ENCODE peak calls at places on chromosome 3, in nine cellular contexts. U is HepG2, V is K562, Z is SK-N-SH, F is GM23338, C is A549, K is Panc1, T is HCT116, P is GM12878. M is an unnamed sample.

GRCh38 chr3:57179580-57180410 is 14.6 kb upstream of the IL17RD start:
- DNase-seq in U (peak), V (peak), Z (peak), F (peak), C (peak), K (no peak), T (no peak), P (no peak), M (no peak)

GRCh38 chr3:50630394-50630793 is 13.4 kb downstream of the MAPKAPK3 start:
- DNase-seq in U (no peak), V (no peak), Z (no peak), F (no peak), C (no peak), K (no peak), T (no peak), P (no peak), M (no peak)

GRCh38 chr3:3998140-3998977 is 199.1 kb downstream of the LRRN1 start:
- DNase-seq in U (peak), V (peak), Z (peak), F (peak), C (peak), K (peak), T (peak), P (peak), M (peak)

GRCh38 chr3:39067286-39067685 is 15.5 kb downstream of the WDR48 start:
- DNase-seq in U (no peak), V (no peak), Z (no peak), F (no peak), C (no peak), K (no peak), T (no peak), P (no peak), M (no peak)

GRCh38 chr3:57583544-57583943 is 13.6 kb downstream of the ARF4 start:
- DNase-seq in U (no peak), V (no peak), Z (no peak), F (no peak), C (no peak), K (no peak), T (no peak), P (no peak), M (no peak)

GRCh38 chr3:72487078-72487765 is 361.0 kb downstream of the SHQ1 start:
- DNase-seq in U (peak), V (peak), Z (no peak), F (peak), C (peak), K (no peak), T (peak), P (no peak), M (no peak)

GRCh38 chr3:85141-85540 is 111.4 kb upstream of the CHL1 start:
- DNase-seq in U (no peak), V (no peak), Z (peak), F (no peak), C (no peak), K (no peak), T (no peak), P (no peak), M (no peak)

GRCh38 chr3:98110191-98110908 is 20.2 kb upstream of the OR5H1 start:
- DNase-seq in U (no peak), V (no peak), Z (no peak), F (peak), C (no peak), K (no peak), T (no peak), P (no peak), M (no peak)

GRCh38 chr3:73624363-73625123 is at the start of gene PDZRN3:
- DNase-seq in U (no peak), V (no peak), Z (peak), F (peak), C (no peak), K (no peak), T (no peak), P (no peak), M (no peak)

GRCh38 chr3:139325551-139325950 is 18.3 kb upstream of the MRPS22 start:
- DNase-seq in U (no peak), V (no peak), Z (no peak), F (no peak), C (no peak), K (no peak), T (no peak), P (no peak), M (no peak)

GRCh38 chr3:11379238-11379823 is 107.1 kb downstream of the ATG7 start:
- DNase-seq in U (peak), V (peak), Z (peak), F (peak), C (peak), K (peak), T (peak), P (peak), M (no peak)

GRCh38 chr3:195580733-195581443 is 2.9 kb downstream of the APOD start:
- DNase-seq in U (no peak), V (no peak), Z (no peak), F (no peak), C (no peak), K (no peak), T (no peak), P (no peak), M (no peak)

GRCh38 chr3:87805670-87806069 is 253.1 kb downstream of the CGGBP1 start:
- DNase-seq in U (no peak), V (no peak), Z (no peak), F (no peak), C (no peak), K (no peak), T (no peak), P (peak), M (no peak)

GRCh38 chr3:65588884-65589283 is 449.8 kb downstream of the MAGI1 start:
- DNase-seq in U (no peak), V (no peak), Z (no peak), F (no peak), C (no peak), K (no peak), T (no peak), P (no peak), M (no peak)

GRCh38 chr3:186025161-186025560 is 83.7 kb downstream of the ETV5 start:
- DNase-seq in U (no peak), V (no peak), Z (no peak), F (no peak), C (no peak), K (no peak), T (no peak), P (no peak), M (no peak)

GRCh38 chr3:87298111-87298718 is 21.8 kb upstream of the POU1F1 start:
- DNase-seq in U (peak), V (peak), Z (peak), F (peak), C (peak), K (no peak), T (peak), P (no peak), M (peak)

GRCh38 chr3:114449271-114450007 is 155.6 kb downstream of the TIGIT start:
- DNase-seq in U (no peak), V (no peak), Z (no peak), F (no peak), C (no peak), K (no peak), T (no peak), P (no peak), M (no peak)
- H3K4me3 ChIP-seq in U (no peak), V (no peak), Z (no peak), F (no peak), C (no peak), K (no peak), T (no peak), P (peak), M (no peak)

DNA sequence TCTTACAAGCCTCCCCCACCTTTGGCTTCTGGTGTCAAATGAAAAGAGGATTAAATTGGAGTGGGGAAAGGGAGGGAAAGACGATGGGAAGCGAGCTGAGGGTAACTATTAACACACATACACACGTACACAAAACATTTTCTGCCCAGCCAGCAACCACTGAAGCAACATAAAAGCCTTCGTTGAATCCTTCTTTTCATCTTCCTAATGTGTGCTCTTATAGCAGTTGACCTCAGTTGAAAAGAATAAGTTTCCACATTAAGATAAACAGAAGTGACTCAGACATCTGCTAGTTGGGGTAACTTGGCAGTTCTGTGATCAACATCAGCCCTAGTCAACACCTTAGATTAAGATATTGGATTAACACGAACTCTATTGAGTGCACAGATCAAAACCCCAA is 558.5 kb downstream of the MECOM start:
- DNase-seq in U (peak), V (no peak), Z (no peak), F (no peak), C (no peak), K (no peak), T (peak), P (no peak), M (no peak)
- TF ChIP-seq REST in U (no peak), V (no peak), Z (no peak), F (no peak), C (no peak), K (no peak), T (no peak), P (no peak), M (no peak)

GRCh38 chr3:175526191-175526590 is 667.1 kb downstream of the NAALADL2 start:
- DNase-seq in U (no peak), V (no peak), Z (no peak), F (no peak), C (no peak), K (no peak), T (no peak), P (no peak), M (no peak)
- H3K4me3 ChIP-seq in U (no peak), V (no peak), Z (peak), F (peak), C (peak), K (peak), T (no peak), P (no peak), M (peak)

GRCh38 chr3:119831022-119831421 is 49.1 kb downstream of the NR1I2 start:
- DNase-seq in U (no peak), V (no peak), Z (no peak), F (peak), C (peak), K (no peak), T (no peak), P (no peak), M (no peak)
- TF ChIP-seq REST in U (no peak), V (no peak), Z (no peak), F (no peak), C (no peak), K (no peak), T (no peak), P (no peak), M (no peak)

DNA sequence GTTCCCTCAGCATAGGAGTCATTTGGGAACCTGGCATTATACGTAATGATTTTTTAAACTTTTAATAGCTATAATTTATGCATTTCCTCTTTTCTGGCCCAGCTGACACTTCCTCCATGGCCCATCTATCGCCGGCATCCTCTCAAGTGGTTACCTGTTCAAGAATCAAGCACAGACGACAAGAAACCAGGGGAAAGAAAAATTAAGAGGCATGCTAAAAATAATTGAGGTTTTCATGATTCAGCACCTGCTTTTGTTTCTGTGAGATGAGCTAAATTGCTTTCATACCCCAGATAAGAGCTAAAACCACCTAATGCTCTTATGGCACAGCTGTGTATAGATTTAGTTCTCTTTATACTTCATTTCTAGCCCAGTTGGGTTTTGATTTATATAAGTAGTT is 1.7 kb downstream of the SPCS1 start:
- DNase-seq in U (no peak), V (no peak), Z (no peak), F (no peak), C (no peak), K (no peak), T (no peak), P (peak), M (no peak)
- H3K4me3 ChIP-seq in U (peak), V (peak), Z (peak), F (peak), C (peak), K (no peak), T (peak), P (peak), M (peak)

GRCh38 chr3:53775834-53776251 is 70.4 kb downstream of the CHDH start:
- DNase-seq in U (no peak), V (no peak), Z (no peak), F (no peak), C (no peak), K (no peak), T (no peak), P (no peak), M (no peak)
- TF ChIP-seq REST in U (no peak), V (no peak), Z (no peak), F (no peak), C (no peak), K (no peak), T (no peak), P (no peak), M (no peak)

DNA sequence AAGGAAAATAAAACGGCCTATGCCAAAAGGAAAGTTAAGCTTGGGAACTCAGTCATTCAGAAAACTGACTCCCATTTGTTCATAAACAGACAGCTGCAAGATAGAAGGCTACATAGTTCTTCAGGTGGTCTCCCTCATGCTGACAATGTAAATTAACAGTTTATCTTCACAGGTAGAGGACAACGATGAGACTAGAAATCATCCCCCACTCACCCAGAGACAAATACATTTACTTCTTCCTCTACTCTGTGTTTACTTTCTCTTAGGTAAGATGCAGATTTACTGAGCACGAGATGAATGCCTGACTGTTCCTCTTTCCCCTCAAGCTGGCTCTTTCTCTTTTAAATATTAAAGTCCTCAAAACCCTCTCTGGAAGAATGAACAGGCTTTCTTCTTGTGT is 117.6 kb upstream of the UBP1 start:
- DNase-seq in U (no peak), V (no peak), Z (no peak), F (peak), C (no peak), K (no peak), T (no peak), P (no peak), M (no peak)
- H3K4me3 ChIP-seq in U (no peak), V (no peak), Z (no peak), F (peak), C (no peak), K (no peak), T (no peak), P (no peak), M (no peak)

DNA sequence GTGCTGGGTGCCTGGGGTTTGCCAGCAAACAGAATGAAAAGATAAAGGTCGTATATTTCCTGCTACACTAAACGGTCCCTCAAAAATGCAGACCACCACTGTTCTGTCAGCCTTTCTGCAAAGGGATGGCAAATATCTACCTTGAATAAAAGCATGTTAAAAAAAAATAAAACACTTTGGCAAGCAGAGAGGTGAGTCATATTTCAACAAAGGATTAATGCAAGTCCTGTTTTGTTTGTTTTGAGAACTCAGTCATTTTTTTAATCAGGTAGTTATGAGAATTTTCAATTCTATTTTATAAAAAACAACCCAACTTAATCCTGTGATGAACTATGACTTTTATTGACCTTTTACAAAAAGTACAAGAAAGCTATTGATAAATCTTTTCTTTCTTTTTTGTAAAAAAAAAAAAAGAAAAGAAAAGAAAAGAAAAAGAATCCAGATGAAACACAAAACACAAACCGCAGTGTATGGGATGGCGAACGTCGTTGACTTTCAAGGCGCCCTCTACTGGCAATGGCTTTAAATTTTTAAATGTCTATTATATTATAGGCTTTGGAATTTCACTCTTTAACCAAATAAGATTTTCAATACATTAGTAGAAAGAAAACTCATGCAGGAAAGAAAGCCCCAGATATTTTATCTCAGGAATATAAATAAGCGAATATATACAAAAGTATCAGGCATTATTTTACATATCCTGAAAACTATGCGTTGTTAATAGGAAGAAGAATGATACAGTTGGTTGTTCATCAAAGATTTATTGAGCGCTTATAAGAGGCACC is 87.8 kb downstream of the NCEH1 start:
- DNase-seq in U (no peak), V (peak), Z (peak), F (peak), C (peak), K (no peak), T (no peak), P (no peak), M (no peak)
- TF ChIP-seq REST in U (no peak), V (no peak), Z (no peak), F (no peak), C (no peak), K (no peak), T (no peak), P (no peak), M (no peak)